ENCODE peak calls at places on chromosomes 6 and 20, in seven cellular contexts. F, W, J, C, M, N and U are unnamed samples.

GRCh38 chr6:120173250-120173649 is 823.7 kb upstream of the MAN1A1 start:
- DNase-seq in F (no peak), W (no peak), J (no peak), C (no peak), M (no peak), N (no peak), U (no peak)

GRCh38 chr6:68238097-68238597 is 396.9 kb upstream of the ADGRB3 start:
- DNase-seq in F (no peak), W (no peak), J (no peak), C (no peak), M (no peak), N (no peak), U (no peak)

GRCh38 chr6:3520541-3521220 is 63.8 kb upstream of the SLC22A23 start:
- DNase-seq in F (no peak), W (no peak), J (no peak), C (no peak), M (peak), N (no peak), U (no peak)

GRCh38 chr6:49506569-49507111 is 6.9 kb downstream of the GLYATL3 start:
- DNase-seq in F (no peak), W (no peak), J (no peak), C (no peak), M (no peak), N (no peak), U (no peak)

GRCh38 chr20:5136096-5136495 is 9.3 kb downstream of the CDS2 start:
- DNase-seq in F (no peak), W (no peak), J (no peak), C (no peak), M (no peak), N (no peak), U (no peak)

GRCh38 chr20:50144362-50144761 is 9.2 kb downstream of the PEDS1 start:
- DNase-seq in F (no peak), W (no peak), J (no peak), C (peak), M (peak), N (no peak), U (no peak)

GRCh38 chr6:158233214-158233795 is 65.2 kb downstream of the GTF2H5 start:
- DNase-seq in F (peak), W (no peak), J (no peak), C (no peak), M (no peak), N (no peak), U (no peak)

GRCh38 chr20:43974665-43975064 is 60.0 kb downstream of the TOX2 start:
- DNase-seq in F (no peak), W (no peak), J (no peak), C (no peak), M (no peak), N (no peak), U (no peak)

GRCh38 chr6:134902074-134902861 is 47.6 kb downstream of the ALDH8A1 start:
- DNase-seq in F (no peak), W (no peak), J (no peak), C (peak), M (no peak), N (no peak), U (no peak)

GRCh38 chr20:63232235-63233060 is 3.3 kb upstream of the BIRC7 start:
- DNase-seq in F (no peak), W (no peak), J (no peak), C (peak), M (peak), N (no peak), U (no peak)

GRCh38 chr6:154579046-154579823 is 68.8 kb upstream of the CNKSR3 start:
- DNase-seq in F (no peak), W (no peak), J (no peak), C (peak), M (no peak), N (no peak), U (no peak)

GRCh38 chr6:113763311-113763766 is 93.8 kb upstream of the MARCKS start:
- DNase-seq in F (no peak), W (no peak), J (no peak), C (no peak), M (peak), N (no peak), U (no peak)

GRCh38 chr6:113306552-113307145 is 550.5 kb upstream of the MARCKS start:
- DNase-seq in F (peak), W (peak), J (no peak), C (no peak), M (no peak), N (peak), U (no peak)

GRCh38 chr6:56958481-56958880 is 3.6 kb downstream of the BEND6 start:
- DNase-seq in F (no peak), W (no peak), J (no peak), C (no peak), M (peak), N (no peak), U (no peak)

GRCh38 chr6:12578751-12579150 is 137.8 kb upstream of the PHACTR1 start:
- DNase-seq in F (no peak), W (no peak), J (no peak), C (no peak), M (peak), N (no peak), U (no peak)

GRCh38 chr6:3309391-3310050 is 50.8 kb downstream of the PSMG4 start:
- DNase-seq in F (no peak), W (no peak), J (no peak), C (no peak), M (no peak), N (no peak), U (no peak)

GRCh38 chr6:43491750-43492661 is 14.6 kb downstream of the TJAP1 start:
- DNase-seq in F (no peak), W (peak), J (no peak), C (peak), M (peak), N (no peak), U (no peak)

GRCh38 chr6:41767112-41767946 is 12.4 kb downstream of the FRS3 start:
- DNase-seq in F (no peak), W (no peak), J (no peak), C (no peak), M (peak), N (peak), U (no peak)

GRCh38 chr20:41159547-41159946 is 22.2 kb downstream of the PLCG1 start:
- DNase-seq in F (no peak), W (no peak), J (no peak), C (no peak), M (no peak), N (peak), U (no peak)

GRCh38 chr6:17817763-17818162 is 111.0 kb upstream of the NUP153 start:
- DNase-seq in F (no peak), W (no peak), J (no peak), C (no peak), M (no peak), N (no peak), U (no peak)

GRCh38 chr20:36070451-36070850 is 84.1 kb upstream of the EPB41L1 start:
- DNase-seq in F (peak), W (no peak), J (no peak), C (no peak), M (no peak), N (no peak), U (no peak)

GRCh38 chr6:16282370-16282769 is 44.0 kb downstream of the GMPR start:
- DNase-seq in F (no peak), W (no peak), J (no peak), C (no peak), M (no peak), N (no peak), U (no peak)

GRCh38 chr6:44029489-44030185 is 97.6 kb downstream of the MRPL14 start:
- DNase-seq in F (no peak), W (no peak), J (no peak), C (no peak), M (peak), N (no peak), U (no peak)